ENCODE peak calls at places on chromosomes 12 and 14, in seven cellular contexts. B, F, O, L, T, N and H are unnamed samples.

GRCh38 chr14:34301107-34301734 is 160.8 kb downstream of the SPTSSA start:
- DNase-seq in N (no peak), O (no peak), B (no peak), F (no peak), T (no peak), L (peak), H (no peak)

GRCh38 chr14:77583657-77584056 is 32.8 kb downstream of the SPTLC2 start:
- DNase-seq in N (no peak), T (no peak), O (no peak), B (no peak), L (no peak), F (no peak), H (no peak)

GRCh38 chr12:116498471-116498870 is 60.7 kb upstream of the MAP1LC3B2 start:
- DNase-seq in O (peak), B (no peak), N (no peak), L (no peak), F (no peak), T (no peak), H (no peak)

GRCh38 chr14:75041613-75042012 is 9.7 kb downstream of the MLH3 start:
- DNase-seq in O (no peak), N (no peak), L (no peak), T (no peak), F (no peak), B (no peak), H (no peak)

GRCh38 chr14:64998455-64998931 is 11.8 kb downstream of the FNTB start:
- DNase-seq in B (no peak), N (no peak), T (no peak), L (peak), F (no peak), O (no peak), H (no peak)

GRCh38 chr14:103126873-103127304 is 3.6 kb downstream of the TNFAIP2 start:
- DNase-seq in L (no peak), F (peak), B (peak), N (no peak), T (no peak), O (no peak), H (no peak)

GRCh38 chr12:32727237-32727636 is 28.5 kb downstream of the YARS2 start:
- DNase-seq in F (no peak), L (no peak), N (no peak), B (no peak), O (no peak), T (no peak), H (no peak)

GRCh38 chr12:77065361-77066204 is at the start of gene E2F7:
- DNase-seq in F (peak), T (peak), B (peak), L (peak), O (peak), N (no peak), H (peak)

GRCh38 chr14:100679707-100680438 is 46.8 kb upstream of the DLK1 start:
- DNase-seq in F (peak), T (no peak), B (no peak), O (peak), N (peak), L (peak), H (peak)

GRCh38 chr12:117649796-117650195 is 288.4 kb upstream of the NOS1 start:
- DNase-seq in L (no peak), O (no peak), F (no peak), B (no peak), T (no peak), N (no peak), H (no peak)

GRCh38 chr12:11798856-11799530 is 149.5 kb downstream of the ETV6 start:
- DNase-seq in L (peak), B (no peak), T (no peak), F (no peak), O (no peak), N (peak), H (no peak)

GRCh38 chr12:49924847-49925246 is 21.1 kb upstream of the FAIM2 start:
- DNase-seq in F (no peak), O (no peak), L (no peak), N (no peak), B (no peak), T (no peak), H (no peak)